ENCODE peak calls at places on chromosomes 11 and 22, in four cellular contexts. C is upper lobe of left lung, M is Peyer's patch, K is fibroblast of lung. J is an unnamed sample.

GRCh38 chr11:9758676-9759518 is 95.0 kb downstream of the SWAP70 start:
- DNase-seq in C (peak; percentile 91), M (peak; percentile 68), K (peak; percentile 72), J (no peak)

GRCh38 chr11:132365650-132366049 is 995.2 kb downstream of the NTM start:
- DNase-seq in C (no peak), M (no peak), K (no peak), J (no peak)

GRCh38 chr22:43498856-43499253 is 87.0 kb downstream of the MPPED1 start:
- DNase-seq in C (no peak), M (no peak), K (no peak), J (no peak)

GRCh38 chr22:35892192-35892591 is 136.4 kb downstream of the RBFOX2 start:
- DNase-seq in C (no peak), M (no peak), K (peak; percentile 89), J (no peak)

GRCh38 chr11:61736310-61736709 is 16.1 kb upstream of the MYRF start:
- DNase-seq in C (no peak), M (no peak), K (no peak), J (no peak)

GRCh38 chr22:50585781-50586180 is 3.1 kb upstream of the CHKB start:
- DNase-seq in C (no peak), M (no peak), K (no peak), J (no peak)

GRCh38 chr11:41286751-41287150 is 172.7 kb downstream of the LRRC4C start:
- DNase-seq in C (no peak), M (no peak), K (peak; percentile 36), J (no peak)

GRCh38 chr11:131534031-131534430 is 163.6 kb downstream of the NTM start:
- DNase-seq in C (no peak), M (no peak), K (no peak), J (no peak)

GRCh38 chr11:126231725-126232459 is 20.3 kb downstream of the FAM118B start:
- DNase-seq in C (no peak), M (no peak), K (peak; percentile 59), J (no peak)

GRCh38 chr11:34354782-34355181 is 3.0 kb downstream of the ABTB2 start:
- DNase-seq in C (no peak), M (no peak), K (peak; percentile 43), J (no peak)

GRCh38 chr11:77193167-77193566 is 65.1 kb downstream of the MYO7A start:
- DNase-seq in C (no peak), M (no peak), K (no peak), J (no peak)

GRCh38 chr11:17954395-17955252 is 58.2 kb downstream of the SERGEF start:
- DNase-seq in C (no peak), M (no peak), K (peak; percentile 56), J (no peak)

GRCh38 chr11:65981101-65981740 is 19.7 kb downstream of the SART1 start:
- DNase-seq in C (peak; percentile 26), M (no peak), K (no peak), J (no peak)

GRCh38 chr11:111207213-111207612 is 38.3 kb upstream of the POU2AF2 start:
- DNase-seq in C (no peak), M (no peak), K (peak; percentile 14), J (no peak)
- H3K4me3 ChIP-seq in C (no peak overlapping the region), M (no peak overlapping the region), K (no peak overlapping the region), J (no peak overlapping the region)

DNA sequence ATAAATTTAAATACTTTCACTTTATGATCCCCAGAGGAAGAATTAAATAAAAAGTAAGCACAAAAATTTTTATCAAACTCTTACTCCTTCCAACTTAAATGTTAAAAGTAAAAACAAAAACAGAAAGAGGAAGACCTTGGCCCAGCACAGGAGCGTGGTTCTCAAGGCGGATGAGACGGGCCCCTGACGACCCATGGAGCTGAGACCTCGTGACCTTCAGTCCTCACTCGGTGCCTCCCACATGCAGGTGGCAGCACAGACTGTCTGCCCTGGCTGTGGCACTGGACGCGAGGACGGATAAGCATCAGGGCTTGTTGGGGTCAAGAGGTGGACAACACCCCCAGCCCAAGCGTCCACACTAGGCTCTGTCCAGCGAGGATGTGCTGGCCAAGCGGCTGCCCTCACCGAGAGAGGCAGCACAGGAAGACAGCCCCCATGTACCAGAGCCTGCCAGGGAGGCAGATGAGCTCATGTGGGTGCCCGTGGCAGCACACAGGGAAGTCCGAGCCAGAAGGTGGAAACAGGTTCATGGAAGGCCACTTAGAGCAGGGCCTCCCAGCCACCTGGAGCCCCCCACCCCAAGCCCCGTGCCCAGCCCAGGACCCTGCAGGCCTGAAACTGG is 1389.8 kb downstream of the TBC1D22A start:
- DNase-seq in C (peak; percentile 50), M (no peak), K (no peak), J (no peak)
- TF ChIP-seq CTCF in C (no peak), M (no peak), K (no peak), J (no peak)

DNA sequence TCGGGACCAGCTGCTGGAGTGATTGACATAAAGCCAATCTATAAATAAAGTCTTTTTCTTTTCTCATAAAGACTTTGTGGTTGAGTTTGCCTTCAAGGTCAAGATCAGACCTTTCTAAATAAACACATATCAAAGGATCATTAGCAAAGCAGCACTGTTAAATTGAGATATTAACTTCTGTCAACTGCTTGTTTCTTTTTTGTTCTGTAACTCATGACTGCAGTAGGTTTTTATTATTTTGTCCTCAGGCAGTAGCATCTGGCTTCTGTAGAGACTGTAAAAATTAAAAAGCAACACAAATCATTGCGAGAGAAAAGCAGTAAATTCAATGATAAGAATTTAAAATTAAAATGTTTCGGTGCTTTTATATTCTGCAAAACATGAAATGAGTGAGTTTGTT is 77.7 kb upstream of the NNMT start:
- DNase-seq in C (no peak), M (no peak), K (no peak), J (no peak)
- H3K27me3 ChIP-seq in C (no peaks in the 10 kb centered on the region), M (no peaks in the 10 kb centered on the region), K (no peaks in the 10 kb centered on the region), J (peaks cover 3% of the 10 kb centered on the region)

GRCh38 chr11:118265954-118266353 is 1.9 kb upstream of the MPZL2 start:
- DNase-seq in C (no peak), M (no peak), K (no peak), J (no peak)

GRCh38 chr11:118263694-118264567 is at the start of gene MPZL2:
- DNase-seq in C (peak; percentile 55), M (no peak), K (no peak), J (no peak)

GRCh38 chr11:118260353-118260752 is 3.7 kb downstream of the MPZL2 start:
- DNase-seq in C (no peak), M (no peak), K (no peak), J (no peak)

GRCh38 chr11:118264568-118265470 is 722 bp upstream of the MPZL2 start:
- DNase-seq in C (no peak), M (no peak), K (no peak), J (no peak)

GRCh38 chr11:118263109-118263508 is 988 bp downstream of the MPZL2 start:
- DNase-seq in C (no peak), M (no peak), K (no peak), J (no peak)
- H3K4me3 ChIP-seq in C (peak overlapping the region; percentile 43), M (no peak overlapping the region), K (no peak overlapping the region), J (peak overlapping the region; percentile 31)

GRCh38 chr11:46343520-46343919 is 3.7 kb upstream of the DGKZ start:
- DNase-seq in C (no peak), M (no peak), K (no peak), J (no peak)

GRCh38 chr11:46347637-46348311 is 511 bp downstream of the DGKZ start:
- DNase-seq in C (no peak), M (no peak), K (no peak), J (no peak)

GRCh38 chr11:46345881-46346484 is 1.3 kb upstream of the DGKZ start:
- DNase-seq in C (no peak), M (peak; percentile 43), K (no peak), J (no peak)

GRCh38 chr11:46346886-46347636 is at the start of gene DGKZ:
- DNase-seq in C (peak; percentile 98), M (peak; percentile 81), K (peak; percentile 70), J (no peak)

DNA sequence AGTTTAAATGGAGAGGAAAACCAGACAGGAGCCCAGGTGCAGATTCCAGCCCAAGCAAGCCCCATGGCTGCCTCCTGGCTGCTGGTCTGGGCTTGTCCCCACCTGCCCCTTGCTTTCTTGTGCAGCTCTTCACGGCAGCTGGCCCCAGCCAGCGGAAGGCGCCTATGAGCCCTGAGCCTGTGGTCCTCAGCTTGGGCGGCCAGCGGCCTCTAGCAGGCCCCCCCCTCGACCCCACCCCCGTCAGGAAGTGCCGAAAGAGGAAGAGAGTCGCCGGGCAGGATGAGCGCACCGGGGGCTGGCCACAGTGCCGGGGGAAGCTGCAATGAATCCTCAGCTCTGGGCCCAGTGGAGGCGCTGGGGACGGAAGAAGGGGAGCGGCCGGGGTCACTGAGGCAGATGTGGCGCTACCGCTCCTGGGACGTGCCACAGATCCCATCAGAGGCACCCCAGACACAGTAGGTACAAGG is 2.1 kb upstream of the DGKZ start:
- DNase-seq in C (peak; percentile 86), M (peak; percentile 69), K (no peak), J (no peak)
- TF ChIP-seq CTCF in C (no peak), M (no peak), K (no peak), J (no peak)

GRCh38 chr11:125165111-125165663 is 636 bp downstream of the PKNOX2 start:
- DNase-seq in C (peak; percentile 89), M (no peak), K (peak; percentile 54), J (no peak)
- H3K27me3 ChIP-seq in C (peaks cover 8% of the 10 kb centered on the region), M (peaks cover 12% of the 10 kb centered on the region), K (no peaks in the 10 kb centered on the region), J (peaks cover 29% of the 10 kb centered on the region)

DNA sequence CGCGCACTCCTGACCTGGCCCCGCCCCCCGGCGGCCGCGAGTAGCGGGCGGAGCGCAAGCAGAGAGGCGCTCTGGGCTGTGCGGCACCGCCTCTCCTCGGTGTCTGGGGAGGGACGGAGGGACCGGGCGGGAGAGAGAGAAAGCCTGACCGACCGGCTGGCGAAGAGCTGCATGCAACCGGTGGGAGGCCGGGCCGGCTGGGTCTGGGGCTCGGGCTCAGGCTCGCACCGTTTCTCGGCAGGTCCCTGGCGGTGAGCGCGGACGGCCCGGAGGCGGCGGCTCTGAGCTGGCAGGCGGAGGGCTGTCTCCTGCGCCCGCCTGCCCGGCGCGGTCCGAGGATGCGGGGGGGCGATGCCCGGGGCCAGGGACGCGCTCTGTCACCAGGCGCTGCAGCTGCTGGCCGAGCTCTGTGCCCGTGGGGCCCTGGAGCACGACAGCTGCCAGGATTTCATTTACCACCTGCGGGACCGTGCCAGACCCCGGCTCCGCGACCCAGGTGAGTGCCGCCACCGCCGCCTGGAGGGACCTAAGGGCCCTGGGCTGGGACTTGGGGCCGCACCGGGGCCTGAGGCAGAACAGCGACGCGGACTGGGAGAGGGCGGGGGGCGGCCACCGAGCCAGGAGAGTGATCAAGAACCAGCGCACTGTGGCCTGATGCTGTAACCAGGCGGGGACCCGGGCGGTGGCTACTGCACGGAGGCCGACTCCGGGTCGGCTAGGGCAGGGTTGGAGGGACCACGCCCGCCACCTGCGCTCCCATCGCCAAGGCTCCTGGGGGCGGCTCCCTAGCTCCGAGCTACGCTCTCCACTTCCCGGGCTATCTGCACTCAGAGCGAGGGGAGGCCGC is at the start of gene SYT9:
- DNase-seq in C (peak; percentile 91), M (no peak), K (peak; percentile 19), J (no peak)
- H3K4me3 ChIP-seq in C (peak within 1 kb of the TSS; percentile 53), M (peak within 1 kb of the TSS; percentile 10), K (peak within 1 kb of the TSS; percentile 57), J (peak within 1 kb of the TSS; percentile 41)

DNA sequence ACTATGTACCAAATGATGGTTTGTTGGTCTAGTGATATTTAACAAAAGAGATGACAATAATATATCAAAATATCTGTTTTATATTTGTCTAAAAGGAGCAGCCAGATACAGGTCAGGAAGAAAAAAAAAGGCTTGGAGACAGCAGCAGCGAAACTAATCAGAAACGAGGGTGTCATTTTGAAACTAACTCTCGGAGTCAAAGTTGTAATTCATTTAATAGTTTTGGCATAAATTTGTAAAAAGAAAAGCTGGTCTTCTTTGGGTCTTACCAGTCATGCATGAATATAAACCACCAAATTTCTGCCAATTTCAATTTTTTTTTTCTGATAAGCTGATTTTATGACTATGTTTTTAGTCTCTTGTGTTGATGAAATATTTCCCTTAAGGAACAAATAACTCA is 25.5 kb downstream of the NPAT start:
- DNase-seq in C (no peak), M (no peak), K (no peak), J (no peak)
- TF ChIP-seq CTCF in C (no peak), M (no peak), K (no peak), J (no peak)

J was measured in kidney epithelial cell.